ENCODE peak calls at places on chromosomes 6 and 20, in six cellular contexts. One of them, this sample, is unnamed.

GRCh38 chr6:98824163-98824906 is 10.0 kb upstream of the POU3F2 start:
- DNase-seq in KG1: no peak
- DNase-seq in thoracic aorta: no peak
- DNase-seq in effector memory CD4-positive, alpha-beta T cell: no peak
- DNase-seq in astrocyte of the spinal cord: no peak
- DNase-seq in cardiac muscle cell: peak
- DNase-seq in this sample: no peak

GRCh38 chr20:41078329-41078728 is 49.7 kb downstream of the TOP1 start:
- DNase-seq in KG1: no peak
- DNase-seq in cardiac muscle cell: peak
- DNase-seq in astrocyte of the spinal cord: peak
- DNase-seq in thoracic aorta: no peak
- DNase-seq in effector memory CD4-positive, alpha-beta T cell: no peak
- DNase-seq in this sample: peak

GRCh38 chr6:144185133-144185836 is 35.0 kb downstream of the STX11 start:
- DNase-seq in KG1: no peak
- DNase-seq in thoracic aorta: no peak
- DNase-seq in cardiac muscle cell: no peak
- DNase-seq in astrocyte of the spinal cord: no peak
- DNase-seq in effector memory CD4-positive, alpha-beta T cell: no peak
- DNase-seq in this sample: no peak

GRCh38 chr20:1296117-1296610 is 30.1 kb downstream of the SNPH start:
- DNase-seq in cardiac muscle cell: no peak
- DNase-seq in KG1: no peak
- DNase-seq in thoracic aorta: no peak
- DNase-seq in astrocyte of the spinal cord: no peak
- DNase-seq in effector memory CD4-positive, alpha-beta T cell: no peak
- DNase-seq in this sample: no peak

GRCh38 chr6:20670750-20671149 is 136.5 kb downstream of the CDKAL1 start:
- DNase-seq in effector memory CD4-positive, alpha-beta T cell: no peak
- DNase-seq in astrocyte of the spinal cord: no peak
- DNase-seq in KG1: no peak
- DNase-seq in thoracic aorta: no peak
- DNase-seq in cardiac muscle cell: no peak
- DNase-seq in this sample: no peak

GRCh38 chr6:160379464-160379863 is 31.3 kb downstream of the SLC22A3 start:
- DNase-seq in KG1: no peak
- DNase-seq in astrocyte of the spinal cord: peak
- DNase-seq in effector memory CD4-positive, alpha-beta T cell: no peak
- DNase-seq in thoracic aorta: no peak
- DNase-seq in cardiac muscle cell: no peak
- DNase-seq in this sample: no peak

GRCh38 chr6:118187568-118188164 is 280.6 kb downstream of the SLC35F1 start:
- DNase-seq in cardiac muscle cell: peak
- DNase-seq in KG1: no peak
- DNase-seq in thoracic aorta: no peak
- DNase-seq in astrocyte of the spinal cord: no peak
- DNase-seq in effector memory CD4-positive, alpha-beta T cell: no peak
- DNase-seq in this sample: peak

GRCh38 chr6:166411721-166412151 is 29.0 kb upstream of the MPC1 start:
- DNase-seq in KG1: no peak
- DNase-seq in astrocyte of the spinal cord: no peak
- DNase-seq in effector memory CD4-positive, alpha-beta T cell: no peak
- DNase-seq in thoracic aorta: no peak
- DNase-seq in cardiac muscle cell: no peak
- DNase-seq in this sample: no peak

GRCh38 chr6:32852018-32852843 is 1.3 kb downstream of the TAP1 start:
- DNase-seq in astrocyte of the spinal cord: peak
- DNase-seq in KG1: no peak
- DNase-seq in thoracic aorta: no peak
- DNase-seq in cardiac muscle cell: no peak
- DNase-seq in effector memory CD4-positive, alpha-beta T cell: peak
- DNase-seq in this sample: no peak

GRCh38 chr6:2658788-2659187 is 91.9 kb downstream of the MYLK4 start:
- DNase-seq in KG1: no peak
- DNase-seq in thoracic aorta: no peak
- DNase-seq in effector memory CD4-positive, alpha-beta T cell: no peak
- DNase-seq in cardiac muscle cell: no peak
- DNase-seq in astrocyte of the spinal cord: peak
- DNase-seq in this sample: no peak

GRCh38 chr6:163404825-163405265 is 9.7 kb upstream of the QKI start:
- DNase-seq in effector memory CD4-positive, alpha-beta T cell: no peak
- DNase-seq in astrocyte of the spinal cord: no peak
- DNase-seq in KG1: no peak
- DNase-seq in cardiac muscle cell: peak
- DNase-seq in thoracic aorta: no peak
- DNase-seq in this sample: peak

This sample was measured in mesenchymal stem cell.